ENCODE peak calls at places on chromosomes 16 and 17, in eight cellular contexts. B, R, V, W, I, G, S and A are unnamed samples.

GRCh38 chr17:59890720-59891119 is 2.0 kb downstream of the TUBD1 start:
- DNase-seq in S (no peak), I (no peak), R (no peak), B (peak), V (no peak), G (no peak), W (no peak), A (no peak)

GRCh38 chr16:75761111-75761510 is 34.8 kb upstream of the CPHXL start:
- DNase-seq in I (peak), B (peak), G (no peak), V (peak), W (no peak), S (no peak), R (no peak), A (no peak)

GRCh38 chr16:71817690-71818089 is 9.1 kb upstream of the AP1G1 start:
- DNase-seq in I (no peak), G (no peak), V (no peak), B (no peak), R (no peak), S (no peak), W (no peak), A (no peak)

GRCh38 chr16:24876231-24876630 is 30.5 kb downstream of the SLC5A11 start:
- DNase-seq in I (no peak), V (no peak), B (no peak), R (no peak), S (no peak), G (no peak), W (peak), A (no peak)

GRCh38 chr16:27113341-27113841 is 46.7 kb downstream of the C16orf82 start:
- DNase-seq in G (no peak), S (no peak), B (no peak), R (no peak), W (peak), I (no peak), V (no peak), A (no peak)

GRCh38 chr16:69286941-69287713 is 24.0 kb upstream of the VPS4A start:
- DNase-seq in W (peak), B (peak), S (peak), V (peak), G (peak), R (peak), I (peak), A (no peak)

GRCh38 chr16:80027007-80027965 is 426.7 kb upstream of the MAF start:
- DNase-seq in R (peak), V (peak), I (peak), W (peak), G (peak), S (peak), B (peak), A (peak)

GRCh38 chr16:23504453-23505179 is 5.7 kb downstream of the GGA2 start:
- DNase-seq in R (peak), G (no peak), I (peak), W (peak), B (peak), V (peak), S (peak), A (peak)

GRCh38 chr16:71552698-71553503 is 24.0 kb downstream of the TAT start:
- DNase-seq in W (no peak), R (peak), V (no peak), B (no peak), I (no peak), S (no peak), G (no peak), A (no peak)

GRCh38 chr17:61409301-61410099 is 9.9 kb downstream of the TBX2 start:
- DNase-seq in I (peak), W (peak), V (peak), R (peak), S (peak), B (peak), G (peak), A (no peak)

GRCh38 chr16:85491798-85492616 is 121.1 kb upstream of the GSE1 start:
- DNase-seq in I (peak), W (peak), R (peak), G (peak), V (no peak), S (peak), B (peak), A (no peak)

GRCh38 chr17:64150237-64151015 is 20.5 kb upstream of the ERN1 start:
- DNase-seq in R (no peak), I (peak), V (peak), S (peak), G (no peak), W (peak), B (no peak), A (no peak)

GRCh38 chr17:70099884-70100283 is 24.9 kb downstream of the KCNJ16 start:
- DNase-seq in B (no peak), W (no peak), S (no peak), G (no peak), I (no peak), R (no peak), V (no peak), A (no peak)

GRCh38 chr16:31192856-31193642 is 9.5 kb downstream of the PYCARD start:
- DNase-seq in I (no peak), R (no peak), W (no peak), G (no peak), B (no peak), S (no peak), V (no peak), A (no peak)

GRCh38 chr17:34892864-34893263 is 68.4 kb downstream of the CCT6B start:
- DNase-seq in R (peak), I (no peak), S (no peak), W (no peak), B (no peak), G (no peak), V (peak), A (no peak)

GRCh38 chr17:67488161-67488560 is 111.1 kb downstream of the PITPNC1 start:
- DNase-seq in R (no peak), V (peak), W (peak), I (peak), G (peak), B (peak), S (no peak), A (no peak)

GRCh38 chr16:85015481-85016177 is 4.3 kb upstream of the ZDHHC7 start:
- DNase-seq in S (no peak), V (no peak), R (no peak), W (no peak), B (no peak), G (no peak), I (no peak), A (no peak)

GRCh38 chr17:2054262-2054739 is 602 bp upstream of the HIC1 start:
- DNase-seq in V (peak), R (peak), B (peak), S (no peak), G (no peak), W (peak), I (peak), A (no peak)

GRCh38 chr16:80300456-80300855 is 240.3 kb upstream of the DYNLRB2 start:
- DNase-seq in I (no peak), W (no peak), R (no peak), B (no peak), V (no peak), S (no peak), G (no peak), A (no peak)

GRCh38 chr17:80855968-80856862 is 135.4 kb upstream of the CHMP6 start:
- DNase-seq in G (no peak), S (no peak), I (peak), R (no peak), V (peak), B (peak), W (no peak), A (peak)

GRCh38 chr17:50177983-50178834 is 12.4 kb downstream of the SGCA start:
- DNase-seq in B (peak), G (peak), V (peak), I (peak), W (no peak), R (peak), S (peak), A (no peak)

GRCh38 chr16:12971216-12971615 is 69.8 kb downstream of the SHISA9 start:
- DNase-seq in G (no peak), V (no peak), I (no peak), R (no peak), B (peak), W (no peak), S (no peak), A (peak)

GRCh38 chr16:53041196-53041977 is 11.3 kb downstream of the CHD9NB start:
- DNase-seq in W (no peak), V (peak), S (no peak), R (peak), G (peak), I (peak), B (peak), A (peak)

GRCh38 chr17:79573196-79573929 is 37.5 kb downstream of the RBFOX3 start:
- DNase-seq in W (no peak), S (no peak), B (peak), I (no peak), R (no peak), V (no peak), G (no peak), A (no peak)

GRCh38 chr16:305916-306315 is 23.0 kb downstream of the PDIA2 start:
- DNase-seq in S (no peak), R (no peak), I (no peak), B (peak), V (no peak), G (no peak), W (no peak), A (no peak)

GRCh38 chr17:40177275-40177874 is at the start of gene RAPGEFL1:
- DNase-seq in S (peak), V (peak), R (peak), G (peak), I (peak), W (peak), B (peak), A (no peak)

GRCh38 chr17:44137891-44138709 is 3.6 kb upstream of the HROB start:
- DNase-seq in W (peak), I (peak), R (peak), V (peak), B (peak), S (peak), G (peak), A (peak)

GRCh38 chr17:61324540-61324868 is 75.1 kb upstream of the TBX2 start:
- DNase-seq in S (no peak), R (no peak), G (no peak), B (peak), W (no peak), V (no peak), I (no peak), A (no peak)

GRCh38 chr17:76772842-76773521 is 35.1 kb downstream of the MFSD11 start:
- DNase-seq in I (peak), G (no peak), W (no peak), R (no peak), B (peak), V (peak), S (no peak), A (no peak)
- TF ChIP-seq CTCF in I (no peak), G (no peak), W (no peak), R (no peak), B (no peak), V (no peak), S (no peak), A (no peak)

GRCh38 chr16:61412562-61412961 is 623.7 kb downstream of the CDH8 start:
- DNase-seq in B (no peak), W (no peak), V (no peak), G (no peak), R (no peak), I (no peak), S (no peak), A (no peak)
- H3K4me3 ChIP-seq in B (no peak), W (no peak), V (no peak), G (no peak), R (no peak), I (no peak), S (no peak), A (no peak)

GRCh38 chr17:65988451-65988850 is 203.5 kb downstream of the CEP112 start:
- DNase-seq in W (no peak), G (no peak), B (no peak), R (no peak), I (no peak), V (no peak), S (no peak), A (no peak)

GRCh38 chr17:65990593-65990992 is 201.3 kb downstream of the CEP112 start:
- DNase-seq in V (no peak), S (no peak), G (peak), I (no peak), B (no peak), R (no peak), W (no peak), A (no peak)

GRCh38 chr17:65985571-65985970 is 206.4 kb downstream of the CEP112 start:
- DNase-seq in I (no peak), R (no peak), W (no peak), S (no peak), V (no peak), G (no peak), B (peak), A (no peak)

GRCh38 chr17:65984299-65984698 is 207.6 kb downstream of the CEP112 start:
- DNase-seq in G (no peak), R (no peak), B (peak), W (no peak), I (peak), V (peak), S (no peak), A (no peak)

GRCh38 chr17:65987988-65988387 is 203.9 kb downstream of the CEP112 start:
- DNase-seq in R (peak), B (peak), V (peak), S (no peak), G (no peak), I (peak), W (no peak), A (peak)
- TF ChIP-seq CTCF in R (peak), B (peak), V (peak), S (peak), G (peak), I (peak), W (peak), A (peak)

GRCh38 chr17:82860606-82861392 is 21.0 kb upstream of the ZNF750 start:
- DNase-seq in B (no peak), V (no peak), I (no peak), G (no peak), S (no peak), W (no peak), R (no peak), A (no peak)
- H3K4me3 ChIP-seq in B (no peak), V (no peak), I (no peak), G (no peak), S (no peak), W (no peak), R (no peak), A (peak)